ENCODE peak calls at places on chromosomes 13 and 19, in five cellular contexts. R, P, Q, N and I are unnamed samples.
A peak's percentile ranks its signal among the peaks of the same experiment; 100 is the strongest.

GRCh38 chr13:99301913-99302636 is 5.1 kb downstream of the GPR183 start:
- DNase-seq in N (no peak), R (no peak), P (no peak), Q (no peak), I (no peak)

GRCh38 chr13:33351324-33351723 is 65.8 kb upstream of the STARD13 start:
- DNase-seq in Q (no peak), P (no peak), R (no peak), N (peak; percentile 13), I (peak; percentile 28)

GRCh38 chr19:57664269-57665127 is 4.2 kb upstream of the ZSCAN4 start:
- DNase-seq in P (peak; percentile 42), N (peak; percentile 48), Q (peak; percentile 50), R (peak; percentile 4), I (peak; percentile 37)

GRCh38 chr19:44576843-44577565 is 36.4 kb upstream of the IGSF23 start:
- DNase-seq in N (peak; percentile 57), R (no peak), P (no peak), Q (peak; percentile 59), I (peak; percentile 82)

GRCh38 chr13:114079601-114080536 is 52.6 kb downstream of the RASA3 start:
- DNase-seq in P (peak; percentile 25), Q (peak; percentile 43), N (peak; percentile 5), R (no peak), I (no peak)

GRCh38 chr19:57935731-57936130 is 529 bp upstream of the ZNF418 start:
- DNase-seq in P (no peak), Q (no peak), N (no peak), R (no peak), I (no peak)

GRCh38 chr19:658916-659839 is 3.8 kb downstream of the RNF126 start:
- DNase-seq in N (peak; percentile 54), P (no peak), R (peak; percentile 66), Q (no peak), I (no peak)

GRCh38 chr13:27034678-27035111 is 136.9 kb downstream of the USP12 start:
- DNase-seq in N (no peak), P (no peak), R (no peak), Q (no peak), I (no peak)

GRCh38 chr13:33838567-33839131 is 20.7 kb downstream of the RFC3 start:
- DNase-seq in R (no peak), P (no peak), N (no peak), Q (no peak), I (no peak)

GRCh38 chr13:78719367-78719766 is 60.4 kb upstream of the OBI1 start:
- DNase-seq in R (no peak), Q (no peak), P (no peak), N (no peak), I (no peak)

GRCh38 chr13:28340272-28340793 is 154.6 kb downstream of the FLT1 start:
- DNase-seq in Q (no peak), N (no peak), P (no peak), R (no peak), I (no peak)

GRCh38 chr13:50732712-50733111 is 110.8 kb downstream of the DLEU7 start:
- DNase-seq in N (no peak), Q (no peak), P (no peak), R (no peak), I (no peak)

GRCh38 chr19:51365211-51366049 is 758 bp downstream of the ETFB start:
- DNase-seq in R (no peak), Q (no peak), P (no peak), N (peak; percentile 45), I (peak; percentile 66)

GRCh38 chr19:9937001-9937411 is 691 bp upstream of the OLFM2 start:
- DNase-seq in Q (no peak), P (no peak), N (no peak), R (no peak), I (no peak)

GRCh38 chr19:42471554-42472249 is 29.0 kb upstream of the CXCL17 start:
- DNase-seq in R (no peak), Q (no peak), P (no peak), N (peak; percentile 38), I (no peak)

GRCh38 chr13:75181906-75182305 is 300.1 kb downstream of the TBC1D4 start:
- DNase-seq in Q (no peak), P (no peak), R (no peak), N (no peak), I (no peak)

DNA sequence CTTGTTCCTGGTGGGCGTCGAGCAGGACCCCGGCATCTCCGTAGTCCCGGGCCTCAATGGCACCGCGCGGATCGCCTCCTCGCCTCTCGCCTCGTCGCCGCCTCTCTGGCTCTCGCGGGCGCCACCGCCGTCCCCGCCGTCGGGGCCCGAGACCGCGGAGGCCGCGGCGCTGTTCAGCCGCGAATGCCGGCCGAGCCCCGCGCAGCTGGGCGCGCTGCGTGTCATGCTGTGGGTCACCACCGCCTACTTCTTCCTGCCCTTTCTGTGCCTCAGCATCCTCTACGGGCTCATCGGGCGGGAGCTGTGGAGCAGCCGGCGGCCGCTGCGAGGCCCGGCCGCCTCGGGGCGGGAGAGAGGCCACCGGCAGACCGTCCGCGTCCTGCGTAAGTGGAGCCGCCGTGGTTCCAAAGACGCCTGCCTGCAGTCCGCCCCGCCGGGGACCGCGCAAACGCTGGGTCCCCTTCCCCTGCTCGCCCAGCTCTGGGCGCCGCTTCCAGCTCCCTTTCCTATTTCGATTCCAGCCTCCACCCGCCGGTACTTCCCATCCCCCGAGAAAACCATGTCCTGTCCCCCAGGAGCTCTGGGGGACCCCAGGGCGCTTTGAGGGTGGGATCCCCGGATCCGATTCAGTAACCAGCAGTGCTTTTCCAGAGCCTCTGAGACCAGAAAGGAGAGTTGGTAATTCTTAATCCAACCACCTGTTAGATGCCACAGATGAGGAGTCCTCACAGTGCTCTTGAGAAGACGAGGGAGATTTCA is 897 bp downstream of the MLNR start:
- DNase-seq in N (no peak), P (no peak), Q (no peak), R (no peak), I (no peak)
- H3K4me3 ChIP-seq in N (peak overlapping the region; percentile 35), P (peak overlapping the region; percentile 36), Q (peak overlapping the region; percentile 52), R (peak overlapping the region; percentile 46), I (no peak overlapping the region)

GRCh38 chr13:21147827-21148226 is 28.5 kb downstream of the SKA3 start:
- DNase-seq in P (no peak), R (no peak), Q (no peak), N (no peak), I (no peak)
- H3K36me3 ChIP-seq in P (no peaks in the 10 kb centered on the region), R (peaks cover 18% of the 10 kb centered on the region), Q (peaks cover 55% of the 10 kb centered on the region), N (no peaks in the 10 kb centered on the region), I (peaks cover 12% of the 10 kb centered on the region)

GRCh38 chr19:16363852-16364230 is 39.2 kb downstream of the KLF2 start:
- DNase-seq in P (no peak), R (no peak), Q (no peak), N (no peak), I (no peak)

GRCh38 chr19:16361254-16361653 is 36.6 kb downstream of the KLF2 start:
- DNase-seq in P (no peak), N (no peak), R (no peak), Q (no peak), I (no peak)

GRCh38 chr19:16364231-16364865 is 39.7 kb downstream of the KLF2 start:
- DNase-seq in R (no peak), N (no peak), Q (no peak), P (no peak), I (no peak)

GRCh38 chr19:16361926-16362325 is 37.3 kb downstream of the KLF2 start:
- DNase-seq in P (no peak), R (no peak), N (no peak), Q (no peak), I (no peak)

DNA sequence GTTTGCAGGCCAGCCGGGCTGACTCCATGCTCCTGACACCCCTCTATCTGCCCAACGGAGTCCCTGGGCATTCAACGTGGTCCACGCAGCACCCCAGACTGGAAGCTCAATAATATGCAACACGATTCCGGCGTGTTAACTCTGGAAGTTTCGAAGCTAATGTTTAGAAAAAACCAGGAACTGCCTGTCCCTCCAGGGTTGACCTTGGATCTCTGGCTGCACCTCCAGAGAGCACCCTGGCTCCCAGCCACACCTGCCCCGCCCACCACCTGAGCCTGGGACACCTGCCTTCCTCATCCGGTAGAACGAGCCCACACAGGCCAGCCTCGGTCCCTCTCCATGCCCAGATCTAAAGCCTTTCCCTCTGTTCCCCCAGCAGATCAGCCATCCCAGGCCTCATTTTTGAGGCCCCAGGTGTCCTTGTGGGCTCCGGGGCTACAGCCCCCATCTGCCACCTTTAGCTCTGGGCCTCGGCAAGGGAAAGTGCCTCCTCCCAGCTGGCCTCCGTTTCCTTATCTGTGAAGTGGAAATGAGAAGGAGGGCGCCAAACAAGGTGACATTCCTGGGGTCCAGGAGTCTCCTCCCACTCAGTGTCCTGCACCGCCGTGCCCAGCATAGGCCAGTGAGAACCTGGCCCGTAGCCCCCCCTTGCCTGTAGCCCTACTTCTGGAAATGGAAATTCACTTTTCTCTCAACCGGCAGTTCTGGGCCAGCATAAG is 38.7 kb downstream of the KLF2 start:
- DNase-seq in R (no peak), Q (peak; percentile 80), N (peak; percentile 92), P (peak; percentile 71), I (peak; percentile 95)
- H3K4me1 ChIP-seq in R (peaks cover 95% of the 10 kb centered on the region), Q (peaks cover 40% of the 10 kb centered on the region), N (peaks cover 13% of the 10 kb centered on the region), P (peaks cover 80% of the 10 kb centered on the region), I (peaks cover 14% of the 10 kb centered on the region)

GRCh38 chr13:21139374-21139773 is 37.0 kb downstream of the SKA3 start:
- DNase-seq in P (no peak), N (peak; percentile 18), Q (no peak), R (no peak), I (no peak)
- H3K4me3 ChIP-seq in P (peak overlapping the region; percentile 90), N (peak overlapping the region; percentile 49), Q (peak overlapping the region; percentile 77), R (peak overlapping the region; percentile 86), I (peak overlapping the region; percentile 3)